ENCODE peak calls at places on chromosomes 7 and 10, in six cellular contexts. One of them, this sample, is unnamed.

GRCh38 chr7:75772081-75773077 is at the start of gene CCL26:
- DNase-seq in mesenchymal stem cell: peak
- DNase-seq in H1: no peak
- DNase-seq in IMR-90: peak
- DNase-seq in H9: no peak
- DNase-seq in neuronal stem cell: no peak
- DNase-seq in this sample: peak

GRCh38 chr7:137354361-137354760 is 10.8 kb upstream of the PTN start:
- DNase-seq in IMR-90: peak
- DNase-seq in neuronal stem cell: no peak
- DNase-seq in mesenchymal stem cell: no peak
- DNase-seq in H9: no peak
- DNase-seq in H1: no peak
- DNase-seq in this sample: no peak

GRCh38 chr10:11282661-11283060 is 265.0 kb downstream of the CELF2 start:
- DNase-seq in mesenchymal stem cell: no peak
- DNase-seq in neuronal stem cell: no peak
- DNase-seq in H9: no peak
- DNase-seq in IMR-90: no peak
- DNase-seq in H1: no peak
- DNase-seq in this sample: no peak

GRCh38 chr7:99372275-99373085 is 2.0 kb upstream of the ARPC1B start:
- DNase-seq in mesenchymal stem cell: peak
- DNase-seq in neuronal stem cell: no peak
- DNase-seq in H9: no peak
- DNase-seq in IMR-90: peak
- DNase-seq in H1: no peak
- DNase-seq in this sample: peak

GRCh38 chr10:117627561-117627960 is 85.0 kb downstream of the EMX2 start:
- DNase-seq in H1: no peak
- DNase-seq in IMR-90: no peak
- DNase-seq in neuronal stem cell: no peak
- DNase-seq in mesenchymal stem cell: no peak
- DNase-seq in H9: no peak
- DNase-seq in this sample: no peak

GRCh38 chr7:47300472-47301021 is 281.4 kb downstream of the TNS3 start:
- DNase-seq in neuronal stem cell: no peak
- DNase-seq in mesenchymal stem cell: no peak
- DNase-seq in IMR-90: no peak
- DNase-seq in H9: no peak
- DNase-seq in H1: no peak
- DNase-seq in this sample: no peak

GRCh38 chr7:3673524-3673923 is 372.5 kb downstream of the SDK1 start:
- DNase-seq in neuronal stem cell: peak
- DNase-seq in H9: peak
- DNase-seq in mesenchymal stem cell: no peak
- DNase-seq in IMR-90: peak
- DNase-seq in H1: peak
- DNase-seq in this sample: peak

GRCh38 chr7:113010377-113010776 is 76.2 kb downstream of the GPR85 start:
- DNase-seq in H1: no peak
- DNase-seq in neuronal stem cell: no peak
- DNase-seq in IMR-90: no peak
- DNase-seq in H9: no peak
- DNase-seq in mesenchymal stem cell: no peak
- DNase-seq in this sample: no peak

GRCh38 chr10:130513686-130514476 is 377.7 kb downstream of the GLRX3 start:
- DNase-seq in H9: no peak
- DNase-seq in neuronal stem cell: no peak
- DNase-seq in IMR-90: no peak
- DNase-seq in mesenchymal stem cell: no peak
- DNase-seq in H1: no peak
- DNase-seq in this sample: no peak

GRCh38 chr7:7946486-7946885 is 22.1 kb upstream of the GLCCI1 start:
- DNase-seq in mesenchymal stem cell: no peak
- DNase-seq in H1: no peak
- DNase-seq in IMR-90: no peak
- DNase-seq in neuronal stem cell: no peak
- DNase-seq in H9: no peak
- DNase-seq in this sample: peak

GRCh38 chr7:32062150-32062549 is 8.1 kb downstream of the PDE1C start:
- DNase-seq in mesenchymal stem cell: peak
- DNase-seq in neuronal stem cell: no peak
- DNase-seq in H9: peak
- DNase-seq in IMR-90: peak
- DNase-seq in H1: no peak
- DNase-seq in this sample: peak

GRCh38 chr7:32061346-32061745 is 8.9 kb downstream of the PDE1C start:
- DNase-seq in H9: no peak
- DNase-seq in IMR-90: no peak
- DNase-seq in mesenchymal stem cell: no peak
- DNase-seq in neuronal stem cell: no peak
- DNase-seq in H1: no peak
- DNase-seq in this sample: no peak

GRCh38 chr7:32058017-32058416 is 12.2 kb downstream of the PDE1C start:
- DNase-seq in H9: no peak
- DNase-seq in neuronal stem cell: no peak
- DNase-seq in IMR-90: no peak
- DNase-seq in mesenchymal stem cell: no peak
- DNase-seq in H1: no peak
- DNase-seq in this sample: no peak

GRCh38 chr7:32056767-32057166 is 13.4 kb downstream of the PDE1C start:
- DNase-seq in H1: no peak
- DNase-seq in H9: no peak
- DNase-seq in IMR-90: no peak
- DNase-seq in mesenchymal stem cell: no peak
- DNase-seq in neuronal stem cell: no peak
- DNase-seq in this sample: no peak

GRCh38 chr7:32059289-32060045 is 10.7 kb downstream of the PDE1C start:
- DNase-seq in mesenchymal stem cell: peak
- DNase-seq in IMR-90: peak
- DNase-seq in H1: no peak
- DNase-seq in H9: no peak
- DNase-seq in neuronal stem cell: no peak
- DNase-seq in this sample: no peak
- H2AFZ ChIP-seq in mesenchymal stem cell: no peak
- H2AFZ ChIP-seq in IMR-90: no peak
- H2AFZ ChIP-seq in H1: no peak
- H2AFZ ChIP-seq in H9: no peak
- H2AFZ ChIP-seq in neuronal stem cell: no peak
- H2AFZ ChIP-seq in this sample: no peak

DNA sequence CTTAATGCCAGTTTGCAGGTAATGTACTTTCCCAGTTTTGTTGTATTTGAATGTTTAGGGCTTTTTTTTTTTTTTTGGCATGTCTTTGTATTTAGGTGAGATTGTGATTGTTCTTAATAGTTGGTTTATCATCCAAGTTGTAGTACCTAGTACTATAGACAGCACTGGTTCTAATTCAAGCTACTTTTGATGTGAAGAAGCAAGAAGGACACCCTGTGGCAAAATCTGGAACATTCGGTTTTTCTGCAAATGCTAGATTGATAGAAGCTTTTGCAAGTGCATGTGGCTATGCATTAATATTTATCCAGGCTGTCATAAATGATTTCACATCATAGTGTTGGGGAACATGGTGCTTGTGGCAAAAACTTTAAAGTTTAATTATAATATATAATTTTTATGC is 248.9 kb downstream of the FOXP2 start:
- DNase-seq in neuronal stem cell: peak
- DNase-seq in H1: no peak
- DNase-seq in IMR-90: peak
- DNase-seq in H9: no peak
- DNase-seq in mesenchymal stem cell: peak
- DNase-seq in this sample: no peak
- H4K91ac ChIP-seq in neuronal stem cell: no peak
- H4K91ac ChIP-seq in H1: no peak
- H4K91ac ChIP-seq in IMR-90: no peak
- H4K91ac ChIP-seq in H9: no peak
- H4K91ac ChIP-seq in mesenchymal stem cell: no peak
- H4K91ac ChIP-seq in this sample: no peak

GRCh38 chr10:57627642-57628178 is 640.0 kb downstream of the IPMK start:
- DNase-seq in neuronal stem cell: no peak
- DNase-seq in mesenchymal stem cell: no peak
- DNase-seq in IMR-90: no peak
- DNase-seq in H1: no peak
- DNase-seq in H9: peak
- DNase-seq in this sample: no peak

GRCh38 chr10:57621466-57621865 is 646.2 kb downstream of the IPMK start:
- DNase-seq in mesenchymal stem cell: no peak
- DNase-seq in H9: no peak
- DNase-seq in H1: no peak
- DNase-seq in IMR-90: no peak
- DNase-seq in neuronal stem cell: no peak
- DNase-seq in this sample: no peak

GRCh38 chr10:57624856-57625592 is 642.7 kb downstream of the IPMK start:
- DNase-seq in mesenchymal stem cell: no peak
- DNase-seq in H9: no peak
- DNase-seq in IMR-90: no peak
- DNase-seq in neuronal stem cell: no peak
- DNase-seq in H1: no peak
- DNase-seq in this sample: no peak

GRCh38 chr10:57628592-57629284 is 639.0 kb downstream of the IPMK start:
- DNase-seq in neuronal stem cell: no peak
- DNase-seq in IMR-90: no peak
- DNase-seq in H9: no peak
- DNase-seq in mesenchymal stem cell: no peak
- DNase-seq in H1: no peak
- DNase-seq in this sample: no peak

GRCh38 chr10:57624066-57624465 is 643.6 kb downstream of the IPMK start:
- DNase-seq in H9: no peak
- DNase-seq in IMR-90: no peak
- DNase-seq in neuronal stem cell: no peak
- DNase-seq in mesenchymal stem cell: no peak
- DNase-seq in H1: no peak
- DNase-seq in this sample: no peak
- H2BK120ac ChIP-seq in H9: no peak
- H2BK120ac ChIP-seq in IMR-90: no peak
- H2BK120ac ChIP-seq in neuronal stem cell: no peak
- H2BK120ac ChIP-seq in mesenchymal stem cell: no peak
- H2BK120ac ChIP-seq in H1: no peak
- H2BK120ac ChIP-seq in this sample: peak

DNA sequence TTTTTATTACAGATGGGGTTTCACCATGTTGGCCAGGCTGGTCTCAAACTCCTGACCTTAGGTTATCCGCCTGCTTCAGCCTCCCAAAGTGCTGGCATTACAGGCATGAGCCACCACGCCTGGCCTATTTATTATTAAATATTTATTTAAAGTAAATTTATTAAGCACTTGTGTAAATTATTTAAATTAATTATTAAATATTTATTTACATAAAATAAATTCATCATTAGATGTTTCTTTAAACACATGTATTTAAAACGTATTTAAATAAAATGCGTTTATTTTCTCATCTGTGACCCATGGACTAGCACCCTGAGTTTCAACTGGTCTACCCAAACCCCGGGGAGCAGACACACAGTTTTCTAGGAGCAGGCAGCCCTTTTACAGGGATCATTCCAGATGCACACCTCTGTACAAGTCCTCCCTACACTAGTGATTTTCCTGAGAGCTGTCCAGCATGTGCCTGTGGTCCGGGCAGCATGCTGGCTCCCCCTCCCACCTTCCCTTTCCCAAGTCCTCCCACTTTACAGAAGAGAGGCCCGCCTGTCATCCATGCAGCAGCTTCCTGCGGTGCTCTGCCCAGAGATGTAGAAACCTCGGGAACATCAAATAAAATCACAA is 89.2 kb upstream of the ATP6V0A4 start:
- DNase-seq in H1: no peak
- DNase-seq in H9: no peak
- DNase-seq in IMR-90: no peak
- DNase-seq in mesenchymal stem cell: no peak
- DNase-seq in neuronal stem cell: no peak
- DNase-seq in this sample: no peak
- H2AFZ ChIP-seq in H1: no peak
- H2AFZ ChIP-seq in H9: no peak
- H2AFZ ChIP-seq in IMR-90: no peak
- H2AFZ ChIP-seq in mesenchymal stem cell: no peak
- H2AFZ ChIP-seq in neuronal stem cell: no peak
- H2AFZ ChIP-seq in this sample: no peak

GRCh38 chr10:81018898-81019890 is 481.5 kb downstream of the SH2D4B start:
- DNase-seq in IMR-90: peak
- DNase-seq in neuronal stem cell: peak
- DNase-seq in H9: peak
- DNase-seq in mesenchymal stem cell: peak
- DNase-seq in H1: peak
- DNase-seq in this sample: no peak
- H4K91ac ChIP-seq in IMR-90: no peak
- H4K91ac ChIP-seq in neuronal stem cell: no peak
- H4K91ac ChIP-seq in H9: no peak
- H4K91ac ChIP-seq in mesenchymal stem cell: no peak
- H4K91ac ChIP-seq in H1: no peak
- H4K91ac ChIP-seq in this sample: no peak

DNA sequence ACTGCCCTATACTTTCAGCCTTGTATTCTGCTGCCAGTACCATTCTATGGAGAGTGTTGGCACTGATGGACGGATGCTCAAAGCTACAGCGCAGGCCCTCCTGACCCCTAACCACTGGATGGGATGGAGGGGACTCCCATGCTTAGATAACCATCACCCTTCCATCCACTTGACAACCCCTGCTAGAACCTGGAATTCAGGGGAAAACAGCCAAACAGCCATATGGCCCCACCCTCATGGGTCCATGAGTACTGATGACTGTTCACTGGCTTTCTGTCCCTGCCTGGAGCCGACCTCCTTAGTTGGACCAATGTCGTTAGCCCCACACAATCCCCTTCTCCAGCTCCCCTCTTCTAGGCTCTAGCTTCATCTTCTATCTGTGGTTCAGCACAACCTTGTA is 16.2 kb downstream of the DUSP5 start:
- DNase-seq in H1: no peak
- DNase-seq in neuronal stem cell: no peak
- DNase-seq in H9: peak
- DNase-seq in IMR-90: no peak
- DNase-seq in mesenchymal stem cell: no peak
- DNase-seq in this sample: no peak
- H2BK120ac ChIP-seq in H1: no peak
- H2BK120ac ChIP-seq in neuronal stem cell: no peak
- H2BK120ac ChIP-seq in H9: no peak
- H2BK120ac ChIP-seq in IMR-90: no peak
- H2BK120ac ChIP-seq in mesenchymal stem cell: no peak
- H2BK120ac ChIP-seq in this sample: no peak

This sample was measured in trophoblast cell.